ENCODE peak calls at places on chromosomes 3 and 15, in five cellular contexts. L is GM06990, Y is GM13976, O is smooth muscle cell of the brain vasculature, I is T-helper 2 cell. X is an unnamed sample.

GRCh38 chr3:24551626-24552025 is 57.0 kb upstream of the THRB start:
- DNase-seq in I (no peak), L (no peak), O (no peak), Y (no peak), X (no peak)

GRCh38 chr3:10703875-10704274 is 112.2 kb upstream of the SLC6A11 start:
- DNase-seq in I (no peak), Y (no peak), L (no peak), O (no peak), X (no peak)

GRCh38 chr3:42831321-42831713 is 22.1 kb downstream of the ACKR2 start:
- DNase-seq in I (peak; percentile 20), Y (peak; percentile 55), O (peak; percentile 13), L (peak; percentile 24), X (peak; percentile 59)

GRCh38 chr3:158804441-158804840 is 2.6 kb downstream of the MFSD1 start:
- DNase-seq in I (no peak), O (no peak), Y (no peak), L (no peak), X (no peak)

GRCh38 chr3:55574671-55575070 is 87.6 kb upstream of the WNT5A start:
- DNase-seq in Y (no peak), I (no peak), O (no peak), L (no peak), X (no peak)

GRCh38 chr3:130692455-130692854 is 54.2 kb downstream of the PIK3R4 start:
- DNase-seq in Y (no peak), I (no peak), O (no peak), L (no peak), X (no peak)

GRCh38 chr15:29920515-29920914 is 98.2 kb upstream of the TJP1 start:
- DNase-seq in Y (no peak), I (no peak), O (no peak), L (no peak), X (no peak)

GRCh38 chr3:171644681-171645080 is 165.6 kb downstream of the PLD1 start:
- DNase-seq in Y (no peak), L (no peak), I (no peak), O (no peak), X (no peak)

GRCh38 chr3:46661776-46662766 is 31.4 kb downstream of the ALS2CL start:
- DNase-seq in I (no peak), Y (peak; percentile 13), O (no peak), L (no peak), X (no peak)

GRCh38 chr3:14266361-14266760 is 87.7 kb downstream of the LSM3 start:
- DNase-seq in I (no peak), O (no peak), Y (no peak), L (no peak), X (peak; percentile 31)

GRCh38 chr3:153338487-153338886 is 176.5 kb downstream of the RAP2B start:
- DNase-seq in I (no peak), L (no peak), Y (no peak), O (peak; percentile 35), X (peak; percentile 8)

GRCh38 chr3:24129549-24129948 is 184.5 kb downstream of the NR1D2 start:
- DNase-seq in Y (no peak), L (no peak), I (no peak), O (no peak), X (no peak)

GRCh38 chr15:79593119-79593869 is 161.2 kb downstream of the MINAR1 start:
- DNase-seq in L (no peak), Y (no peak), I (no peak), O (no peak), X (no peak)

GRCh38 chr3:55526332-55527030 is 39.4 kb upstream of the WNT5A start:
- DNase-seq in Y (no peak), L (no peak), O (no peak), I (no peak), X (no peak)

GRCh38 chr3:137020315-137020714 is 62.5 kb downstream of the IL20RB start:
- DNase-seq in L (no peak), I (no peak), Y (no peak), O (no peak), X (no peak)

GRCh38 chr3:52670621-52671521 is 14.8 kb downstream of the PBRM1 start:
- DNase-seq in L (peak; percentile 62), O (peak; percentile 94), I (no peak), Y (peak; percentile 30), X (peak; percentile 99)

X was measured in fibroblast of gingiva.